ENCODE peak calls at places on chromosomes 2 and 18, in ten cellular contexts. One of them, this sample, is unnamed.

GRCh38 chr18:67783215-67783946 is 266.9 kb upstream of the DSEL start:
- DNase-seq in spleen: no peak
- DNase-seq in GM06990: no peak
- DNase-seq in BJ: peak; percentile 65
- DNase-seq in ovary: no peak
- DNase-seq in heart left ventricle: no peak
- DNase-seq in sigmoid colon: no peak
- DNase-seq in GM23338: no peak
- DNase-seq in fibroblast of mammary gland: peak; percentile 94
- DNase-seq in tibial artery: no peak
- DNase-seq in this sample: no peak

GRCh38 chr2:159564081-159564480 is 52.3 kb downstream of the BAZ2B start:
- DNase-seq in spleen: no peak
- DNase-seq in GM06990: no peak
- DNase-seq in BJ: no peak
- DNase-seq in ovary: no peak
- DNase-seq in heart left ventricle: no peak
- DNase-seq in sigmoid colon: no peak
- DNase-seq in GM23338: no peak
- DNase-seq in fibroblast of mammary gland: peak; percentile 37
- DNase-seq in tibial artery: no peak
- DNase-seq in this sample: no peak

GRCh38 chr18:2424420-2424819 is 146.9 kb downstream of the METTL4 start:
- DNase-seq in spleen: no peak
- DNase-seq in GM06990: no peak
- DNase-seq in BJ: no peak
- DNase-seq in ovary: no peak
- DNase-seq in heart left ventricle: no peak
- DNase-seq in sigmoid colon: no peak
- DNase-seq in GM23338: no peak
- DNase-seq in fibroblast of mammary gland: no peak
- DNase-seq in tibial artery: no peak
- DNase-seq in this sample: no peak

GRCh38 chr2:133948610-133949290 is 305.1 kb upstream of the MGAT5 start:
- DNase-seq in spleen: no peak
- DNase-seq in GM06990: no peak
- DNase-seq in BJ: no peak
- DNase-seq in ovary: no peak
- DNase-seq in heart left ventricle: no peak
- DNase-seq in sigmoid colon: no peak
- DNase-seq in GM23338: no peak
- DNase-seq in fibroblast of mammary gland: no peak
- DNase-seq in tibial artery: no peak
- DNase-seq in this sample: no peak

GRCh38 chr18:67583621-67584020 is 67.1 kb upstream of the DSEL start:
- DNase-seq in spleen: no peak
- DNase-seq in GM06990: no peak
- DNase-seq in BJ: no peak
- DNase-seq in ovary: no peak
- DNase-seq in heart left ventricle: no peak
- DNase-seq in sigmoid colon: no peak
- DNase-seq in GM23338: no peak
- DNase-seq in fibroblast of mammary gland: no peak
- DNase-seq in tibial artery: no peak
- DNase-seq in this sample: no peak

GRCh38 chr2:68278169-68278568 is 25.8 kb upstream of the PPP3R1 start:
- DNase-seq in spleen: no peak
- DNase-seq in GM06990: no peak
- DNase-seq in BJ: no peak
- DNase-seq in ovary: no peak
- DNase-seq in heart left ventricle: no peak
- DNase-seq in sigmoid colon: no peak
- DNase-seq in GM23338: no peak
- DNase-seq in fibroblast of mammary gland: no peak
- DNase-seq in tibial artery: no peak
- DNase-seq in this sample: no peak

GRCh38 chr2:44944102-44944951 is 2.8 kb downstream of the SIX3 start:
- DNase-seq in spleen: peak; percentile 66
- DNase-seq in GM06990: no peak
- DNase-seq in BJ: no peak
- DNase-seq in ovary: no peak
- DNase-seq in heart left ventricle: no peak
- DNase-seq in sigmoid colon: no peak
- DNase-seq in GM23338: peak; percentile 79
- DNase-seq in fibroblast of mammary gland: no peak
- DNase-seq in tibial artery: no peak
- DNase-seq in this sample: no peak

GRCh38 chr2:135637456-135638087 is 104.1 kb upstream of the UBXN4 start:
- DNase-seq in spleen: no peak
- DNase-seq in GM06990: peak; percentile 16
- DNase-seq in BJ: no peak
- DNase-seq in ovary: no peak
- DNase-seq in heart left ventricle: no peak
- DNase-seq in sigmoid colon: no peak
- DNase-seq in GM23338: no peak
- DNase-seq in fibroblast of mammary gland: no peak
- DNase-seq in tibial artery: no peak
- DNase-seq in this sample: no peak

GRCh38 chr18:75810481-75810880 is 383.0 kb upstream of the SMIM21 start:
- DNase-seq in spleen: no peak
- DNase-seq in GM06990: no peak
- DNase-seq in BJ: no peak
- DNase-seq in ovary: no peak
- DNase-seq in heart left ventricle: no peak
- DNase-seq in sigmoid colon: no peak
- DNase-seq in GM23338: no peak
- DNase-seq in fibroblast of mammary gland: no peak
- DNase-seq in tibial artery: no peak
- DNase-seq in this sample: no peak

GRCh38 chr2:48854681-48855080 is 99.2 kb upstream of the LHCGR start:
- DNase-seq in spleen: no peak
- DNase-seq in GM06990: no peak
- DNase-seq in BJ: no peak
- DNase-seq in ovary: no peak
- DNase-seq in heart left ventricle: no peak
- DNase-seq in sigmoid colon: no peak
- DNase-seq in GM23338: no peak
- DNase-seq in fibroblast of mammary gland: no peak
- DNase-seq in tibial artery: no peak
- DNase-seq in this sample: no peak

DNA sequence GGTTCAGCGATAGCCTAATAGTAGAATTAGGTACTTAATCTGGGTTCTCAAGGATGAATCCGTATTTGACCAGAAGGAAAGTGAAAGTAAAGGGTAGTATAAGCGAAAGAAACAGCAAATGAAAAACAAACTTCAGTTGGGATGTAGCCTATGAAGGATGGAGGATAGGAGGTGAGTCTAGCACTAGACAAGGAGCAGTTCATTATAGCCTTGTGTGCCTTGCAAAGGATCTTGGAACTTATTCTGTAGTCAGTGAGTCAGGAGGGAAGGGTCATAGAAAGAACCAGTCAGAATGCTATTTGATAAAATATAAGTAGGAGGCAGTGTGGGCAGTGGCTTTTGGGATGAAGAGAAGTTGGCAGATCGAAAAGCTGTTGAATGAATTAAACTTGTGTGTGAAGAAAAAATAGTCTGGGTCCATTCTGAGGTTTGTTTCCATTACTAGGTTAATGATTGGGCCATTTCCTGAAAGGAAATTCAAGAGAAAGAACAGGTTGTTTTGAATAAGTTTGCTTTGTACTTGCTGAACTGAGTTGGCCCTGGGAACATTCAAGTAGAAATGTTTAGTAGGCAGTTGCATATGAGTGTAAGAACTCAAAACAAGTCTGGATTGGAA is 48.5 kb downstream of the ANKRD12 start:
- DNase-seq in spleen: no peak
- DNase-seq in GM06990: no peak
- DNase-seq in BJ: no peak
- DNase-seq in ovary: no peak
- DNase-seq in heart left ventricle: no peak
- DNase-seq in sigmoid colon: no peak
- DNase-seq in GM23338: no peak
- DNase-seq in fibroblast of mammary gland: no peak
- DNase-seq in tibial artery: no peak
- DNase-seq in this sample: no peak
- H3K4me3 ChIP-seq in spleen: no peak overlapping the region
- H3K4me3 ChIP-seq in GM06990: no peak overlapping the region
- H3K4me3 ChIP-seq in BJ: no peak overlapping the region
- H3K4me3 ChIP-seq in ovary: no peak overlapping the region
- H3K4me3 ChIP-seq in heart left ventricle: no peak overlapping the region
- H3K4me3 ChIP-seq in sigmoid colon: no peak overlapping the region
- H3K4me3 ChIP-seq in GM23338: no peak overlapping the region
- H3K4me3 ChIP-seq in fibroblast of mammary gland: no peak overlapping the region
- H3K4me3 ChIP-seq in tibial artery: no peak overlapping the region
- H3K4me3 ChIP-seq in this sample: no peak overlapping the region

GRCh38 chr18:45775726-45776125 is 49.7 kb upstream of the SIGLEC15 start:
- DNase-seq in spleen: no peak
- DNase-seq in GM06990: no peak
- DNase-seq in BJ: no peak
- DNase-seq in ovary: no peak
- DNase-seq in heart left ventricle: no peak
- DNase-seq in sigmoid colon: no peak
- DNase-seq in GM23338: no peak
- DNase-seq in fibroblast of mammary gland: peak; percentile 20
- DNase-seq in tibial artery: no peak
- DNase-seq in this sample: no peak
- H3K4me3 ChIP-seq in spleen: peak overlapping the region; percentile 47
- H3K4me3 ChIP-seq in GM06990: peak overlapping the region; percentile 69
- H3K4me3 ChIP-seq in BJ: peak overlapping the region; percentile 56
- H3K4me3 ChIP-seq in ovary: peak overlapping the region; percentile 47
- H3K4me3 ChIP-seq in heart left ventricle: peak overlapping the region; percentile 73
- H3K4me3 ChIP-seq in sigmoid colon: peak overlapping the region; percentile 48
- H3K4me3 ChIP-seq in GM23338: peak overlapping the region; percentile 71
- H3K4me3 ChIP-seq in fibroblast of mammary gland: peak overlapping the region; percentile 60
- H3K4me3 ChIP-seq in tibial artery: peak overlapping the region; percentile 76
- H3K4me3 ChIP-seq in this sample: no peak overlapping the region

DNA sequence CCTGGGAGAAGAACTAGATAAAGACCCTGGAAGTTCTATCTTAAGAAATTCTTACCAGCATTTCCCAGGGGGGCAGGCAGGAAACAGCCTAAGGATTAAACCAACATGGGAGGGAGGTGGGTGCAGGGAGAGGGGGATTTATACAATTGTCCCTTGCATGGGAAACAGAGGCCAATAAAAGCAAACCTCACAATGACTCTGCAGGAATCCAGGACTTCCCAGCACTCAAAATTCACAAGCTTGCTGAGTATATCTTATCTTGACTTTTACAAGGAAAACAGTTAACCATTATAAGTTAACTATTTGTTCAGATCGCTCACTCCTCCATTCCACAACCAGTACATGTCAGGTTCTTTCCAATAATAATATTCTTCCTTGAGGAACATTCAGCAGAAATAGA is 241.3 kb downstream of the MREG start:
- DNase-seq in spleen: no peak
- DNase-seq in GM06990: no peak
- DNase-seq in BJ: no peak
- DNase-seq in ovary: no peak
- DNase-seq in heart left ventricle: no peak
- DNase-seq in sigmoid colon: no peak
- DNase-seq in GM23338: peak; percentile 12
- DNase-seq in fibroblast of mammary gland: peak; percentile 65
- DNase-seq in tibial artery: no peak
- DNase-seq in this sample: no peak
- H3K4me3 ChIP-seq in spleen: no peak overlapping the region
- H3K4me3 ChIP-seq in GM06990: no peak overlapping the region
- H3K4me3 ChIP-seq in BJ: no peak overlapping the region
- H3K4me3 ChIP-seq in ovary: no peak overlapping the region
- H3K4me3 ChIP-seq in heart left ventricle: no peak overlapping the region
- H3K4me3 ChIP-seq in sigmoid colon: no peak overlapping the region
- H3K4me3 ChIP-seq in GM23338: no peak overlapping the region
- H3K4me3 ChIP-seq in fibroblast of mammary gland: no peak overlapping the region
- H3K4me3 ChIP-seq in tibial artery: no peak overlapping the region
- H3K4me3 ChIP-seq in this sample: no peak overlapping the region

GRCh38 chr18:77249583-77250500 is at the start of gene GALR1:
- DNase-seq in spleen: no peak
- DNase-seq in GM06990: peak; percentile 11
- DNase-seq in BJ: no peak
- DNase-seq in ovary: no peak
- DNase-seq in heart left ventricle: no peak
- DNase-seq in sigmoid colon: no peak
- DNase-seq in GM23338: peak; percentile 72
- DNase-seq in fibroblast of mammary gland: no peak
- DNase-seq in tibial artery: no peak
- DNase-seq in this sample: no peak
- H3K4me3 ChIP-seq in spleen: peak within 1 kb of the TSS; percentile 33
- H3K4me3 ChIP-seq in GM06990: no peak within 1 kb of the TSS
- H3K4me3 ChIP-seq in BJ: no peak within 1 kb of the TSS
- H3K4me3 ChIP-seq in ovary: no peak within 1 kb of the TSS
- H3K4me3 ChIP-seq in heart left ventricle: peak within 1 kb of the TSS; percentile 31
- H3K4me3 ChIP-seq in sigmoid colon: no peak within 1 kb of the TSS
- H3K4me3 ChIP-seq in GM23338: peak within 1 kb of the TSS; percentile 91
- H3K4me3 ChIP-seq in fibroblast of mammary gland: no peak within 1 kb of the TSS
- H3K4me3 ChIP-seq in tibial artery: peak within 1 kb of the TSS; percentile 27
- H3K4me3 ChIP-seq in this sample: no peak within 1 kb of the TSS

GRCh38 chr2:105777071-105777482 is 32.4 kb downstream of the NCK2 start:
- DNase-seq in spleen: no peak
- DNase-seq in GM06990: no peak
- DNase-seq in BJ: no peak
- DNase-seq in ovary: no peak
- DNase-seq in heart left ventricle: no peak
- DNase-seq in sigmoid colon: no peak
- DNase-seq in GM23338: no peak
- DNase-seq in fibroblast of mammary gland: no peak
- DNase-seq in tibial artery: no peak
- DNase-seq in this sample: peak; percentile 55
- H3K4me3 ChIP-seq in spleen: no peak overlapping the region
- H3K4me3 ChIP-seq in GM06990: no peak overlapping the region
- H3K4me3 ChIP-seq in BJ: no peak overlapping the region
- H3K4me3 ChIP-seq in ovary: no peak overlapping the region
- H3K4me3 ChIP-seq in heart left ventricle: no peak overlapping the region
- H3K4me3 ChIP-seq in sigmoid colon: no peak overlapping the region
- H3K4me3 ChIP-seq in GM23338: no peak overlapping the region
- H3K4me3 ChIP-seq in fibroblast of mammary gland: no peak overlapping the region
- H3K4me3 ChIP-seq in tibial artery: no peak overlapping the region
- H3K4me3 ChIP-seq in this sample: peak overlapping the region; percentile 0